ENCODE peak calls at places on chromosomes 13 and 19, in five cellular contexts. K is HuH-7.5; L is stimulated activated CD4-positive, alpha-beta T cell treated with anti-CD3 and anti-CD28 coated beads, Interleukin-4, amount 100 ng/mL, for 4 hours; Z is lung microvascular endothelial cell; J is heart right ventricle. N is an unnamed sample.

GRCh38 chr13:35857769-35858168 is 273.4 kb downstream of the DCLK1 start:
- DNase-seq in L (no peak), K (no peak), J (no peak), Z (no peak), N (no peak)

GRCh38 chr13:28136916-28137315 is 1.4 kb upstream of the PAN3 start:
- DNase-seq in Z (no peak), J (no peak), K (no peak), L (no peak), N (no peak)

GRCh38 chr13:20814224-20814910 is 40.6 kb upstream of the EEF1AKMT1 start:
- DNase-seq in L (no peak), J (peak; percentile 83), Z (peak; percentile 98), K (no peak), N (no peak)

GRCh38 chr19:1862424-1863307 is 713 bp downstream of the KLF16 start:
- DNase-seq in L (peak; percentile 70), Z (peak; percentile 37), J (no peak), K (peak; percentile 82), N (peak; percentile 55)

GRCh38 chr13:107882708-107883560 is 332.4 kb downstream of the LIG4 start:
- DNase-seq in K (no peak), L (no peak), J (no peak), Z (no peak), N (no peak)

GRCh38 chr13:27679396-27679795 is 57.7 kb downstream of the POLR1D start:
- DNase-seq in J (no peak), K (no peak), L (no peak), Z (no peak), N (no peak)

GRCh38 chr19:45400192-45400591 is 4.7 kb downstream of the PPP1R13L start:
- DNase-seq in J (no peak), Z (no peak), L (no peak), K (no peak), N (no peak)

GRCh38 chr13:46168341-46168740 is 13.6 kb downstream of the LCP1 start:
- DNase-seq in J (no peak), Z (no peak), L (peak; percentile 49), K (no peak), N (peak; percentile 40)

N was measured in T-cell.